ENCODE peak calls at places on chromosomes 7 and 10, in nine cellular contexts. One of them, this sample, is unnamed.

GRCh38 chr7:48781783-48782182 is 142.6 kb upstream of the CDC14C start:
- DNase-seq in PC-3: peak
- DNase-seq in dorsolateral prefrontal cortex: no peak
- DNase-seq in foreskin fibroblast: no peak
- DNase-seq in Peyer's patch: no peak
- DNase-seq in heart right ventricle: no peak
- DNase-seq in fibroblast of the aortic adventitia: no peak
- DNase-seq in transverse colon: no peak
- DNase-seq in OCI-LY7: no peak
- DNase-seq in this sample: no peak

GRCh38 chr7:4028221-4028620 is 653.9 kb upstream of the FOXK1 start:
- DNase-seq in PC-3: no peak
- DNase-seq in dorsolateral prefrontal cortex: no peak
- DNase-seq in foreskin fibroblast: no peak
- DNase-seq in Peyer's patch: no peak
- DNase-seq in heart right ventricle: no peak
- DNase-seq in fibroblast of the aortic adventitia: no peak
- DNase-seq in transverse colon: no peak
- DNase-seq in OCI-LY7: no peak
- DNase-seq in this sample: no peak

GRCh38 chr10:124521429-124521871 is 59.8 kb downstream of the LHPP start:
- DNase-seq in PC-3: no peak
- DNase-seq in dorsolateral prefrontal cortex: no peak
- DNase-seq in foreskin fibroblast: no peak
- DNase-seq in Peyer's patch: no peak
- DNase-seq in heart right ventricle: no peak
- DNase-seq in fibroblast of the aortic adventitia: no peak
- DNase-seq in transverse colon: no peak
- DNase-seq in OCI-LY7: no peak
- DNase-seq in this sample: no peak

GRCh38 chr7:2701832-2702593 is 14.0 kb downstream of the AMZ1 start:
- DNase-seq in PC-3: no peak
- DNase-seq in dorsolateral prefrontal cortex: peak
- DNase-seq in foreskin fibroblast: peak
- DNase-seq in Peyer's patch: no peak
- DNase-seq in heart right ventricle: no peak
- DNase-seq in fibroblast of the aortic adventitia: peak
- DNase-seq in transverse colon: no peak
- DNase-seq in OCI-LY7: no peak
- DNase-seq in this sample: peak

GRCh38 chr7:90596745-90597526 is 815 bp downstream of the CDK14 start:
- DNase-seq in PC-3: peak
- DNase-seq in dorsolateral prefrontal cortex: peak
- DNase-seq in foreskin fibroblast: no peak
- DNase-seq in Peyer's patch: no peak
- DNase-seq in heart right ventricle: no peak
- DNase-seq in fibroblast of the aortic adventitia: peak
- DNase-seq in transverse colon: no peak
- DNase-seq in OCI-LY7: no peak
- DNase-seq in this sample: no peak

GRCh38 chr7:44805950-44806349 is 9.5 kb downstream of the PPIA start:
- DNase-seq in PC-3: no peak
- DNase-seq in dorsolateral prefrontal cortex: no peak
- DNase-seq in foreskin fibroblast: no peak
- DNase-seq in Peyer's patch: no peak
- DNase-seq in heart right ventricle: no peak
- DNase-seq in fibroblast of the aortic adventitia: no peak
- DNase-seq in transverse colon: no peak
- DNase-seq in OCI-LY7: no peak
- DNase-seq in this sample: no peak

GRCh38 chr10:9294865-9295264 is 1240.4 kb downstream of the GATA3 start:
- DNase-seq in PC-3: no peak
- DNase-seq in dorsolateral prefrontal cortex: no peak
- DNase-seq in foreskin fibroblast: no peak
- DNase-seq in Peyer's patch: no peak
- DNase-seq in heart right ventricle: no peak
- DNase-seq in fibroblast of the aortic adventitia: no peak
- DNase-seq in transverse colon: no peak
- DNase-seq in OCI-LY7: no peak
- DNase-seq in this sample: no peak

GRCh38 chr10:120369831-120370230 is 87.2 kb upstream of the PLPP4 start:
- DNase-seq in PC-3: no peak
- DNase-seq in dorsolateral prefrontal cortex: no peak
- DNase-seq in foreskin fibroblast: peak
- DNase-seq in Peyer's patch: no peak
- DNase-seq in heart right ventricle: no peak
- DNase-seq in fibroblast of the aortic adventitia: no peak
- DNase-seq in transverse colon: no peak
- DNase-seq in OCI-LY7: no peak
- DNase-seq in this sample: no peak

GRCh38 chr10:49278497-49278902 is 20.5 kb upstream of the C10orf71 start:
- DNase-seq in PC-3: no peak
- DNase-seq in dorsolateral prefrontal cortex: no peak
- DNase-seq in foreskin fibroblast: no peak
- DNase-seq in Peyer's patch: no peak
- DNase-seq in heart right ventricle: peak
- DNase-seq in fibroblast of the aortic adventitia: no peak
- DNase-seq in transverse colon: no peak
- DNase-seq in OCI-LY7: no peak
- DNase-seq in this sample: no peak

GRCh38 chr10:49280001-49280408 is 19.0 kb upstream of the C10orf71 start:
- DNase-seq in PC-3: peak
- DNase-seq in dorsolateral prefrontal cortex: no peak
- DNase-seq in foreskin fibroblast: peak
- DNase-seq in Peyer's patch: no peak
- DNase-seq in heart right ventricle: no peak
- DNase-seq in fibroblast of the aortic adventitia: peak
- DNase-seq in transverse colon: no peak
- DNase-seq in OCI-LY7: no peak
- DNase-seq in this sample: peak

GRCh38 chr10:49277973-49278372 is 21.0 kb upstream of the C10orf71 start:
- DNase-seq in PC-3: no peak
- DNase-seq in dorsolateral prefrontal cortex: no peak
- DNase-seq in foreskin fibroblast: no peak
- DNase-seq in Peyer's patch: no peak
- DNase-seq in heart right ventricle: no peak
- DNase-seq in fibroblast of the aortic adventitia: no peak
- DNase-seq in transverse colon: no peak
- DNase-seq in OCI-LY7: peak
- DNase-seq in this sample: no peak

GRCh38 chr10:49281461-49281860 is 17.5 kb upstream of the C10orf71 start:
- DNase-seq in PC-3: no peak
- DNase-seq in dorsolateral prefrontal cortex: no peak
- DNase-seq in foreskin fibroblast: no peak
- DNase-seq in Peyer's patch: no peak
- DNase-seq in heart right ventricle: no peak
- DNase-seq in fibroblast of the aortic adventitia: no peak
- DNase-seq in transverse colon: no peak
- DNase-seq in OCI-LY7: no peak
- DNase-seq in this sample: no peak

GRCh38 chr10:49279015-49279880 is 19.7 kb upstream of the C10orf71 start:
- DNase-seq in PC-3: no peak
- DNase-seq in dorsolateral prefrontal cortex: no peak
- DNase-seq in foreskin fibroblast: no peak
- DNase-seq in Peyer's patch: no peak
- DNase-seq in heart right ventricle: no peak
- DNase-seq in fibroblast of the aortic adventitia: no peak
- DNase-seq in transverse colon: no peak
- DNase-seq in OCI-LY7: no peak
- DNase-seq in this sample: no peak
- H3K4me3 ChIP-seq in PC-3: no peak
- H3K4me3 ChIP-seq in dorsolateral prefrontal cortex: no peak
- H3K4me3 ChIP-seq in foreskin fibroblast: no peak
- H3K4me3 ChIP-seq in Peyer's patch: no peak
- H3K4me3 ChIP-seq in heart right ventricle: no peak
- H3K4me3 ChIP-seq in fibroblast of the aortic adventitia: no peak
- H3K4me3 ChIP-seq in transverse colon: no peak
- H3K4me3 ChIP-seq in OCI-LY7: no peak
- H3K4me3 ChIP-seq in this sample: no peak

GRCh38 chr7:116630357-116630756 is 41.6 kb upstream of the MET start:
- DNase-seq in PC-3: no peak
- DNase-seq in dorsolateral prefrontal cortex: no peak
- DNase-seq in foreskin fibroblast: no peak
- DNase-seq in Peyer's patch: no peak
- DNase-seq in heart right ventricle: no peak
- DNase-seq in fibroblast of the aortic adventitia: no peak
- DNase-seq in transverse colon: no peak
- DNase-seq in OCI-LY7: no peak
- DNase-seq in this sample: no peak

GRCh38 chr7:116628971-116629586 is 42.9 kb upstream of the MET start:
- DNase-seq in PC-3: peak
- DNase-seq in dorsolateral prefrontal cortex: no peak
- DNase-seq in foreskin fibroblast: no peak
- DNase-seq in Peyer's patch: no peak
- DNase-seq in heart right ventricle: peak
- DNase-seq in fibroblast of the aortic adventitia: peak
- DNase-seq in transverse colon: peak
- DNase-seq in OCI-LY7: no peak
- DNase-seq in this sample: no peak

GRCh38 chr7:116631676-116632075 is 40.3 kb upstream of the MET start:
- DNase-seq in PC-3: no peak
- DNase-seq in dorsolateral prefrontal cortex: no peak
- DNase-seq in foreskin fibroblast: no peak
- DNase-seq in Peyer's patch: no peak
- DNase-seq in heart right ventricle: no peak
- DNase-seq in fibroblast of the aortic adventitia: no peak
- DNase-seq in transverse colon: no peak
- DNase-seq in OCI-LY7: no peak
- DNase-seq in this sample: no peak

GRCh38 chr7:116632349-116632748 is 39.6 kb upstream of the MET start:
- DNase-seq in PC-3: no peak
- DNase-seq in dorsolateral prefrontal cortex: no peak
- DNase-seq in foreskin fibroblast: no peak
- DNase-seq in Peyer's patch: no peak
- DNase-seq in heart right ventricle: no peak
- DNase-seq in fibroblast of the aortic adventitia: no peak
- DNase-seq in transverse colon: no peak
- DNase-seq in OCI-LY7: no peak
- DNase-seq in this sample: no peak

DNA sequence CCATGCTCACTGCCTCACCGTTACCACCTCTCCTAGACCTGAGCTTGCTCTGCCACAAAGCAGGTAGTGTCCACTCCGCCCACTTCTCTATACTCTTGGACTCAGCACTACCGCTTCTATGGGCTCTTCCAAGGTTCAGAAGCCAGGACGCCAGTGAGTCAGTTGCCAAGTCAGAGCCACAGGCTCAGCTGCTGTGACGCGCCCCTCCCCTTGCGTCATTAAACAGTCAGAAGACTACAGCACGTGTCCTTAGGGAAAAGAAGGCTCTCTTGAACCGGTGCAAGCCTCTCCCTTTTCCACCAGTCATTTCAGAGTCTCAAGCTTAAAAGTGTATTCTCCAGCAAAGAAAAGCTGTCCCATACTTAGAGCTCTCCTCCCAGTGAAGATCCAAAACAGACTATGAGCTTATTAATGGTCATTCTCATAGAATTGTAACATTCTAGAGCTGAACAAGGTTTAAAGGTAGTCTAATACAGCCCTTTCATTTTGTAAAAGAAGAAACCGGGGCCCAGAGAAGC is 41.0 kb upstream of the MET start:
- DNase-seq in PC-3: peak
- DNase-seq in dorsolateral prefrontal cortex: no peak
- DNase-seq in foreskin fibroblast: peak
- DNase-seq in Peyer's patch: peak
- DNase-seq in heart right ventricle: peak
- DNase-seq in fibroblast of the aortic adventitia: peak
- DNase-seq in transverse colon: peak
- DNase-seq in OCI-LY7: no peak
- DNase-seq in this sample: peak
- TF ChIP-seq CTCF in PC-3: no peak
- TF ChIP-seq CTCF in dorsolateral prefrontal cortex: no peak
- TF ChIP-seq CTCF in foreskin fibroblast: no peak
- TF ChIP-seq CTCF in Peyer's patch: no peak
- TF ChIP-seq CTCF in heart right ventricle: no peak
- TF ChIP-seq CTCF in fibroblast of the aortic adventitia: no peak
- TF ChIP-seq CTCF in transverse colon: no peak
- TF ChIP-seq CTCF in OCI-LY7: no peak
- TF ChIP-seq CTCF in this sample: no peak

DNA sequence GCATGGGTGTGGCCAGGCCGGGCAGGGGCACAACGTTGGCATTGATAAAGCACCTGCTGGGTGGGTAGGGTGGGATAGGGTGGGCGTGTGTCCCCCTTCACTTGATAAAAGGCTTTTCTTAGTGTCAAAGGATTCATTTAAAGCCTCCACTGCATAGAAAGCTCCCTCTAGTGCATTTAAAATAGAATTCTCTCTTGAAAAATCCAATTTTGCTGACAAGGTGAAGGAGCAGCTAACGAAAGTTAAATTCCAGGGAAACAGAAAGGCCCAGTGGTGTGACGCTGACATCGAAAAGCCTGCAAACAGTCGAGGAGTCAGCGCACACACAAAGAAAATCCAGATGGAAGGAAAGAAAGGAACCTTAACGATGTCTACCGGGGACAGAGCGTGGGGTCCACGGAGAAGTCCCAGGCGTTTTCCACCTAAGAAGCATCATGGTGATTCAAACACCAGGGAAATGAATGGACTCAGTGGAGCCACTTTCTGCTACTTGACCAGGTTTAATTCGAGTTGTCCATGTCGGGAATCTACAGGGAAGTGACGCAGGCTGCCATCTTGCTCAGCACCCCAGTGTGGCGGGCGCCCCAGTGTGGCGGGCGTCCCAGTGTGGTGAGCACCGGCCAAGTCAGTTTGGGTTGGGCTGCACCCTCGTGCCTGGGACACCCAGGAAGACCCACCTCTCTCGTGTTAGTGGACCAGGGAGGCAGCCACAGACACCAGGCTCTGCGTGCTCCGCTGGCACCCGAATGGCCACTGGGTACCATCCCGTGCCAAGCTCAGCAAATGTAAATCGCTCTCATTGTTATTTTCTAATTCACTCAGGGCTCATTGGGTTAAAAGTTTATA is 217.8 kb downstream of the DNAJB6 start:
- DNase-seq in PC-3: no peak
- DNase-seq in dorsolateral prefrontal cortex: no peak
- DNase-seq in foreskin fibroblast: no peak
- DNase-seq in Peyer's patch: no peak
- DNase-seq in heart right ventricle: no peak
- DNase-seq in fibroblast of the aortic adventitia: no peak
- DNase-seq in transverse colon: no peak
- DNase-seq in OCI-LY7: no peak
- DNase-seq in this sample: peak
- H3K4me3 ChIP-seq in PC-3: no peak
- H3K4me3 ChIP-seq in dorsolateral prefrontal cortex: no peak
- H3K4me3 ChIP-seq in foreskin fibroblast: no peak
- H3K4me3 ChIP-seq in Peyer's patch: no peak
- H3K4me3 ChIP-seq in heart right ventricle: no peak
- H3K4me3 ChIP-seq in fibroblast of the aortic adventitia: no peak
- H3K4me3 ChIP-seq in transverse colon: no peak
- H3K4me3 ChIP-seq in OCI-LY7: no peak
- H3K4me3 ChIP-seq in this sample: no peak

GRCh38 chr10:34641147-34641912 is 173.8 kb downstream of the PARD3 start:
- DNase-seq in PC-3: no peak
- DNase-seq in dorsolateral prefrontal cortex: no peak
- DNase-seq in foreskin fibroblast: no peak
- DNase-seq in Peyer's patch: no peak
- DNase-seq in heart right ventricle: no peak
- DNase-seq in fibroblast of the aortic adventitia: no peak
- DNase-seq in transverse colon: no peak
- DNase-seq in OCI-LY7: no peak
- DNase-seq in this sample: no peak

GRCh38 chr10:34637419-34637911 is 177.6 kb downstream of the PARD3 start:
- DNase-seq in PC-3: peak
- DNase-seq in dorsolateral prefrontal cortex: peak
- DNase-seq in foreskin fibroblast: peak
- DNase-seq in Peyer's patch: peak
- DNase-seq in heart right ventricle: peak
- DNase-seq in fibroblast of the aortic adventitia: peak
- DNase-seq in transverse colon: peak
- DNase-seq in OCI-LY7: peak
- DNase-seq in this sample: no peak

GRCh38 chr10:34641913-34642558 is 173.1 kb downstream of the PARD3 start:
- DNase-seq in PC-3: no peak
- DNase-seq in dorsolateral prefrontal cortex: no peak
- DNase-seq in foreskin fibroblast: no peak
- DNase-seq in Peyer's patch: no peak
- DNase-seq in heart right ventricle: no peak
- DNase-seq in fibroblast of the aortic adventitia: no peak
- DNase-seq in transverse colon: no peak
- DNase-seq in OCI-LY7: no peak
- DNase-seq in this sample: no peak

GRCh38 chr10:34635111-34635510 is 180.0 kb downstream of the PARD3 start:
- DNase-seq in PC-3: no peak
- DNase-seq in dorsolateral prefrontal cortex: no peak
- DNase-seq in foreskin fibroblast: no peak
- DNase-seq in Peyer's patch: no peak
- DNase-seq in heart right ventricle: no peak
- DNase-seq in fibroblast of the aortic adventitia: no peak
- DNase-seq in transverse colon: no peak
- DNase-seq in OCI-LY7: no peak
- DNase-seq in this sample: no peak

DNA sequence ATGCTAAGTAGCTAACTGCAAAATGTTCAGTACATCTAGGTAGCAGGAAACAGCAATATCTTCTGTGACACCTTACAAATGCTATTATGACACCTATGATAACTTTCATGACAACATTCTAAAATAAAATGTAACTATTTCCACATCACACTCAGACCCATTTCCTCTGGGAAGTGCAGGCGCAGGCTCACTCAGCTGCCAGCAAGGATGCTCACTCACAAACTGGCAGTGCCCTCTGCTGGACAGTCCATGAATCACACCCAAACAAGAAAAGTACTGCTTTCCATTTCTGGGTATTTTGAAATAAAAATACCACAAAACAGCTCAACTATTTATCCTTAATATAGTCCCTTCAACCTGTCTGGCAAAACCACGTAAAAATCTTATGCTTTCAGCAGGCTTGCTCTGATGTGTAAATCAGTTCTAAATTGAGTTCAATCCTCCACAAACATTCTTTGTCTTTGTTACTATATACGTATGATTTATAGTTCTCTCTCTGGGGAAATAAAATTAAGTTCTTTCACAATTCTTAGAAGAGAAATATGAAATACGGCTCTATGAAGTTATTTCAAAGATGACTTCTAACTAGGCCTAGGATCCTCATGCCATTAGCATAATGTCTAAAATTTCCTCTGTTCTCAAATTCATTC is 176.6 kb downstream of the PARD3 start:
- DNase-seq in PC-3: peak
- DNase-seq in dorsolateral prefrontal cortex: peak
- DNase-seq in foreskin fibroblast: peak
- DNase-seq in Peyer's patch: peak
- DNase-seq in heart right ventricle: peak
- DNase-seq in fibroblast of the aortic adventitia: peak
- DNase-seq in transverse colon: peak
- DNase-seq in OCI-LY7: peak
- DNase-seq in this sample: peak
- TF ChIP-seq CTCF in PC-3: peak
- TF ChIP-seq CTCF in dorsolateral prefrontal cortex: peak
- TF ChIP-seq CTCF in foreskin fibroblast: peak
- TF ChIP-seq CTCF in Peyer's patch: peak
- TF ChIP-seq CTCF in heart right ventricle: peak
- TF ChIP-seq CTCF in fibroblast of the aortic adventitia: peak
- TF ChIP-seq CTCF in transverse colon: peak
- TF ChIP-seq CTCF in OCI-LY7: peak
- TF ChIP-seq CTCF in this sample: peak

This sample was measured in suprapubic skin.